ENCODE peak calls at places on chromosome 12, in five cellular contexts. V is transverse colon, D is A549, P is tibial nerve, G is stomach. B is an unnamed sample.
A peak's percentile ranks its signal among the peaks of the same experiment; 100 is the strongest.

GRCh38 chr12:11825278-11825677 is 175.8 kb downstream of the ETV6 start:
- DNase-seq in V (no peak), D (no peak), P (no peak), G (no peak), B (no peak)

GRCh38 chr12:84911331-84912190 is 1.0 kb downstream of the SLC6A15 start:
- DNase-seq in V (peak; percentile 22), D (peak; percentile 72), P (peak; percentile 30), G (no peak), B (peak; percentile 86)

GRCh38 chr12:46233985-46234384 is 34.9 kb downstream of the SLC38A1 start:
- DNase-seq in V (no peak), D (no peak), P (no peak), G (no peak), B (no peak)

GRCh38 chr12:124630791-124631313 is 63.4 kb upstream of the NCOR2 start:
- DNase-seq in V (no peak), D (no peak), P (no peak), G (no peak), B (no peak)

GRCh38 chr12:24864796-24865125 is 84.1 kb downstream of the BCAT1 start:
- DNase-seq in V (no peak), D (no peak), P (no peak), G (no peak), B (no peak)

GRCh38 chr12:109126781-109127180 is 10.4 kb downstream of the ACACB start:
- DNase-seq in V (no peak), D (no peak), P (no peak), G (no peak), B (no peak)

GRCh38 chr12:111274820-111275219 is 94.1 kb downstream of the PHETA1 start:
- DNase-seq in V (no peak), D (no peak), P (no peak), G (no peak), B (no peak)

GRCh38 chr12:115166698-115167315 is 482.8 kb upstream of the TBX3 start:
- DNase-seq in V (no peak), D (peak; percentile 20), P (no peak), G (no peak), B (no peak)

GRCh38 chr12:103840399-103840880 is 594 bp downstream of the NT5DC3 start:
- DNase-seq in V (peak; percentile 21), D (peak; percentile 40), P (no peak), G (no peak), B (no peak)

GRCh38 chr12:40692617-40693502 is 621 bp downstream of the CNTN1 start:
- DNase-seq in V (no peak), D (peak; percentile 65), P (no peak), G (no peak), B (peak; percentile 80)

GRCh38 chr12:92541024-92541423 is 161.8 kb upstream of the PLEKHG7 start:
- DNase-seq in V (no peak), D (no peak), P (no peak), G (no peak), B (no peak)

GRCh38 chr12:15719230-15719629 is 70.0 kb downstream of the EPS8 start:
- DNase-seq in V (no peak), D (no peak), P (no peak), G (no peak), B (no peak)

GRCh38 chr12:58293308-58293983 is 352.1 kb downstream of the ATP23 start:
- DNase-seq in V (no peak), D (no peak), P (no peak), G (no peak), B (no peak)

GRCh38 chr12:121955258-121956040 is 37.1 kb downstream of the CFAP251 start:
- DNase-seq in V (no peak), D (peak; percentile 48), P (no peak), G (no peak), B (no peak)

GRCh38 chr12:124545508-124546418 is 21.6 kb downstream of the NCOR2 start:
- DNase-seq in V (peak; percentile 64), D (no peak), P (no peak), G (no peak), B (peak; percentile 73)

GRCh38 chr12:111757361-111758119 is 9.2 kb upstream of the ALDH2 start:
- DNase-seq in V (peak; percentile 54), D (no peak), P (no peak), G (peak; percentile 62), B (no peak)

GRCh38 chr12:104121001-104121400 is 17.0 kb downstream of the NFYB start:
- DNase-seq in V (no peak), D (peak; percentile 50), P (no peak), G (no peak), B (no peak)

GRCh38 chr12:91383106-91383505 is 200.5 kb upstream of the DCN start:
- DNase-seq in V (no peak), D (no peak), P (no peak), G (no peak), B (no peak)

DNA sequence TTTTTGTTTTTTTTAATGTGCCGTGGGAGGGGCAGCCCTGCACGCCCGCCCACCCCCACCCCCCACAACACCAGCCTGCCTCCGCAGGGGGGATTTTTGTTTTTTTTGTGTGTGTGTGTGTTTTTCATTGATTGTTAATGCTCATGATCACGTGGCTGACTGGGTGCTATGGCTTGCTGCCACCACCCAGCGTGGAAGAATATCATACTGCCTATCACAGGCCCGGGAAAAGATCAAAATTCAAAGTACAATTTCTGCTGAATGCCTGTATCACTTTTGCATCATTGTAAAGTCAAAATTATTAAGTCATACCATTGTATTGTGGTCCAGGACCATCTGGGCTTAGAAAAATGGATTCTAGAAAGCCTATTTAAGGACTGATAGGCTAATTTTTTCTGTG is 8.4 kb downstream of the RESF1 start:
- DNase-seq in V (no peak), D (no peak), P (no peak), G (no peak), B (no peak)
- H3K4me3 ChIP-seq in V (no peak overlapping the region), D (no peak overlapping the region), P (no peak overlapping the region), G (no peak overlapping the region), B (no peak overlapping the region)

GRCh38 chr12:132570635-132571034 is 39.7 kb downstream of the LRCOL1 start:
- DNase-seq in V (no peak), D (no peak), P (no peak), G (no peak), B (no peak)

GRCh38 chr12:132569856-132570480 is 40.4 kb downstream of the LRCOL1 start:
- DNase-seq in V (no peak), D (no peak), P (no peak), G (no peak), B (no peak)

GRCh38 chr12:132568301-132568700 is 42.1 kb downstream of the LRCOL1 start:
- DNase-seq in V (no peak), D (no peak), P (no peak), G (no peak), B (no peak)

GRCh38 chr12:132571051-132571450 is 39.3 kb downstream of the LRCOL1 start:
- DNase-seq in V (no peak), D (no peak), P (no peak), G (no peak), B (no peak)

GRCh38 chr12:132568826-132569480 is 41.4 kb downstream of the LRCOL1 start:
- DNase-seq in V (no peak), D (no peak), P (no peak), G (no peak), B (no peak)
- TF ChIP-seq EP300 in V (no peak), D (no peak), P (no peak), G (no peak), B (no peak)

GRCh38 chr12:52395761-52396434 is 10.2 kb downstream of the KRT82 start:
- DNase-seq in V (peak; percentile 28), D (peak; percentile 55), P (peak; percentile 53), G (no peak), B (no peak)
- TF ChIP-seq CTCF in V (peak; percentile 14), D (peak; percentile 40), P (no peak), G (no peak), B (peak; percentile 34)

GRCh38 chr12:31964280-31964679 is 5.1 kb downstream of the RESF1 start:
- DNase-seq in V (no peak), D (no peak), P (no peak), G (no peak), B (no peak)
- H3K4me3 ChIP-seq in V (no peak overlapping the region), D (no peak overlapping the region), P (no peak overlapping the region), G (peak overlapping the region; percentile 11), B (no peak overlapping the region)

GRCh38 chr12:129826273-129826672 is 77.6 kb downstream of the TMEM132D start:
- DNase-seq in V (no peak), D (no peak), P (no peak), G (no peak), B (no peak)
- TF ChIP-seq EP300 in V (no peak), D (no peak), P (no peak), G (no peak), B (no peak)

DNA sequence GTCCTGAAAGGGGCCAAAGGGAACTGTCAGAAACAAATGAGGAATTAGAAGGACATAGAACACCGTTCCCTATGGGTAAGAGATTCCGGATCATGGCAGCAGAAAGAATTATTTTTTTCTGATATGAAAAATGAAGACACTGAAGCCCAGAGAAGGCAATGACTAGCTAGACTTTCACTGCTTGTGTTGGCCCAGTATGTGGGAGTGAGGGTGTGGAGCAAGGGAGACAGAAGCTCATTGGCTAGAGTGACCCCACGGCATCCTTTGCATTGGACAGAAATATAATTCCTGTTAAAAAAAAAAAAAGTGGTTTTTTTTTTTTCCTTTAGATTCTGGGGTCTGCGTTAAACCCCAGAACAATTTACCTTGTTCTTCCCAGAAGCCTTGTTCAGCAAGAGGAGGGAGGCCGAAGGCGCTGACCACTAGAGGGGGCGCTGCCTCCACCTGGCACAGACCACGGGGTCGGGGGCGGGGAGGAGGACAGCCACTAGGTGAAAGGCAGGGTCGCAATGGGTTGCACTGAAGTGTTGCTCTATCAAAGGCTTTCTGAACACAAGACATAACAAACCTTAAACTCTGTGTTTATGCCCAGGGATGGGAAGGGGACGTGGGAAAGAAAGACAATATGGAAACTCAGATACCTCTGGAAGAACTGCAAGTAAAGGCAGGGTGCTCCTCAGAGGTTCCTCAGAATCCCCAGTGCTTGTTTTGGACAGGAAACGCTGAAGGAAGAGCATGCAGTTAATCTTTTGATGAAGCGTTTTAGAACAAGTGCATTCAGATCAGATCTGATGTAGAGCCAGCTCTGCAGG is 156.8 kb downstream of the KCNA5 start:
- DNase-seq in V (peak; percentile 46), D (peak; percentile 39), P (peak; percentile 19), G (peak; percentile 62), B (no peak)
- TF ChIP-seq CTCF in V (peak; percentile 56), D (no peak), P (peak; percentile 52), G (no peak), B (peak; percentile 29)

GRCh38 chr12:31322651-31323248 is 3.2 kb downstream of the SINHCAF start:
- DNase-seq in V (peak; percentile 13), D (peak; percentile 43), P (no peak), G (no peak), B (no peak)
- H3K4me3 ChIP-seq in V (peak overlapping the region; percentile 79), D (peak overlapping the region; percentile 86), P (no peak overlapping the region), G (peak overlapping the region; percentile 73), B (peak overlapping the region; percentile 91)

GRCh38 chr12:51950682-51951198 is 759 bp upstream of the ACVR1B start:
- DNase-seq in V (no peak), D (no peak), P (no peak), G (no peak), B (no peak)
- TF ChIP-seq EP300 in V (no peak), D (no peak), P (no peak), G (no peak), B (no peak)

B was measured in suprapubic skin.